ENCODE peak calls at places on chromosomes 2 and 18, in seven cellular contexts. N, M, W, B, I, T and H are unnamed samples.

GRCh38 chr2:12341919-12342318 is 374.8 kb upstream of the TRIB2 start:
- DNase-seq in W (no peak), N (peak), M (no peak), I (no peak), B (no peak), T (no peak), H (no peak)

GRCh38 chr2:199128476-199129214 is 329.1 kb downstream of the SATB2 start:
- DNase-seq in M (no peak), B (no peak), I (no peak), T (no peak), W (no peak), N (no peak), H (no peak)

GRCh38 chr2:222353998-222354397 is 55.2 kb upstream of the PAX3 start:
- DNase-seq in M (no peak), W (no peak), I (no peak), T (no peak), B (no peak), N (no peak), H (no peak)

GRCh38 chr18:58045265-58046086 is 1.4 kb downstream of the NEDD4L start:
- DNase-seq in W (peak), M (no peak), I (peak), T (peak), N (peak), B (no peak), H (no peak)

GRCh38 chr18:62384610-62385097 is 59.5 kb downstream of the TNFRSF11A start:
- DNase-seq in N (no peak), W (no peak), B (no peak), I (no peak), T (no peak), M (no peak), H (no peak)

GRCh38 chr2:59282374-59283057 is 1041.4 kb upstream of the FANCL start:
- DNase-seq in N (no peak), I (no peak), W (no peak), B (no peak), T (peak), M (no peak), H (no peak)

GRCh38 chr2:96102596-96103387 is 13.6 kb downstream of the ADRA2B start:
- DNase-seq in T (peak), N (no peak), B (no peak), W (no peak), I (no peak), M (no peak), H (no peak)

GRCh38 chr2:232890896-232891601 is 21.0 kb downstream of the SNORC start:
- DNase-seq in I (no peak), B (no peak), T (no peak), W (peak), N (peak), M (no peak), H (peak)

GRCh38 chr2:237497009-237497819 is 10.2 kb downstream of the MLPH start:
- DNase-seq in T (no peak), M (no peak), I (no peak), W (no peak), B (no peak), N (no peak), H (no peak)

GRCh38 chr2:236317938-236318396 is 53.8 kb upstream of the ASB18 start:
- DNase-seq in T (no peak), I (no peak), N (no peak), M (no peak), W (no peak), B (no peak), H (no peak)

GRCh38 chr2:218890369-218890768 is 9.7 kb downstream of the WNT10A start:
- DNase-seq in W (no peak), N (no peak), I (no peak), B (no peak), M (no peak), T (no peak), H (no peak)

GRCh38 chr2:210558708-210559107 is 2.3 kb downstream of the CPS1 start:
- DNase-seq in T (no peak), N (peak), I (no peak), M (no peak), B (no peak), W (no peak), H (no peak)

GRCh38 chr2:108320326-108320932 is 31.7 kb downstream of the SULT1C2 start:
- DNase-seq in W (no peak), N (no peak), M (no peak), B (no peak), I (no peak), T (no peak), H (no peak)

GRCh38 chr18:47986724-47987455 is 56.4 kb upstream of the SMAD2 start:
- DNase-seq in I (no peak), W (no peak), N (no peak), B (no peak), T (no peak), M (no peak), H (no peak)

GRCh38 chr2:73260338-73260984 is 23.8 kb downstream of the FBXO41 start:
- DNase-seq in I (peak), M (no peak), W (no peak), N (peak), B (no peak), T (peak), H (peak)

DNA sequence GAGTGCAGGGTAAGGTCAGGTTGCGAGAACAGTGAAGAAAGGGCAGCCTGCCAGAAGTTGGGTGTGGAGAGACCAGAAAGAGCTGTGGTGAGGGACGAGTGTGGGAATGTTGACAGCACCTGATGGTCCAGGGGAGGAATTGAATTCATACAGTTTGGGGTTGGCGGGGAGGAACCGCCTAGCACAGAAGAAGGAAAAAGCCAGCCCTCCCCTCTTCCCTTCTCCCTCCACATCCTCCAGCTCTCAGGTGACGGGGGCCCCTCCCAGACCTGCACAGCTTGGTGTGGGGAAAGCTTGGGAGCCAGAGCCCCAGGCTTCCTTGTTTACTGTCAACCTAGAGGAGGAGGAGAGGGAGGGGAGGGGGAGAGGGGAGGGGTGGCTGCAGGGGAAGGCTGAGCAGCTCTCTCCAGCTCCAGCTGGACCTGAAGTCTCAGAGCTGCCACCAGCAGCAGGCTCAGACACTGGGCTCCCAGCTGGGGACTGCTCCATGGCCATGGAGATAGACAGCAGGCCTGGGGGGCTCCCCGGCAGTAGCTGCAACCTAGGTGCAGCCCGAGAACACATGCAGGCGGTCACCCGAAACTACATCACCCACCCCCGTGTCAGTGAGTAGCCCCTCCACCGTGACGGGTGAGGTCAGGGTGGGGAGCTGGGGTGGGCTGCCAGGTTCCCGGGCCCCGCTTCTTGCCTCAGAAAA is at the start of gene ATP6V1B1:
- DNase-seq in N (no peak), M (no peak), W (no peak), B (no peak), I (peak), T (no peak), H (peak)
- TF ChIP-seq JUND in N (no peak), M (no peak), W (no peak), B (no peak), I (no peak), T (no peak), H (no peak)

GRCh38 chr18:29449424-29449823 is 1272.5 kb upstream of the CDH2 start:
- DNase-seq in B (no peak), N (no peak), I (no peak), M (no peak), T (no peak), W (no peak), H (no peak)
- TF ChIP-seq JUND in B (no peak), N (no peak), I (no peak), M (no peak), T (no peak), W (no peak), H (no peak)

GRCh38 chr2:196233033-196233807 is 61.8 kb upstream of the STK17B start:
- DNase-seq in T (no peak), W (peak), I (no peak), B (no peak), M (no peak), N (no peak), H (peak)
- TF ChIP-seq JUND in T (peak), W (peak), I (no peak), B (no peak), M (no peak), N (no peak), H (peak)

DNA sequence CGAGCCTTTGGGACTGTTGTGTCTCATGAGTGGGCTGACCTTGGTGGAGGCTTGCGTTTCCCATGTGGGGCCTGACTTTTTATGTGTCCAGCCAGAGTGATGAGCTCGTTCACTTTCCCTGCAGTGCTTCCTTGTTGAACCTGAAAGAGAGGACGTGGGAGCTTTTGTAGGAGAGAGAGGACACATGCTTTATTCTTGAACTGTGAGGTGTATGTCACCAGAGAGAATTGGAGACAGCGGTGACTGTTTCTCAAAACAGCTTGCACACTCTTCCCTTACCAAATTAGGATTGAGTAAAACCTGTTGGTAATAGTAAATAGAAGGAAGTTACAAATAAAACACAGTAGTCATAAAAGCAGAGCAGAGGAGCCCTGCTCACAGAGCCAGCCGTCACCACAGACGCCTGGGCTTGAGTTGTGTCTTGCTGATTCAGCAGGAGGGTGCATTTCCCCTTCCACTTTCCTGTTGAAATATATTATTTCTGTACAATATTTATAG is 60.7 kb downstream of the INPP4A start:
- DNase-seq in I (no peak), W (no peak), N (no peak), B (no peak), T (no peak), M (no peak), H (no peak)
- TF ChIP-seq JUND in I (no peak), W (no peak), N (no peak), B (no peak), T (no peak), M (no peak), H (no peak)

GRCh38 chr2:8009010-8009597 is 672.8 kb upstream of the ID2 start:
- DNase-seq in B (no peak), T (no peak), N (peak), I (no peak), W (no peak), M (no peak), H (no peak)
- TF ChIP-seq JUND in B (no peak), T (no peak), N (peak), I (no peak), W (no peak), M (no peak), H (no peak)

DNA sequence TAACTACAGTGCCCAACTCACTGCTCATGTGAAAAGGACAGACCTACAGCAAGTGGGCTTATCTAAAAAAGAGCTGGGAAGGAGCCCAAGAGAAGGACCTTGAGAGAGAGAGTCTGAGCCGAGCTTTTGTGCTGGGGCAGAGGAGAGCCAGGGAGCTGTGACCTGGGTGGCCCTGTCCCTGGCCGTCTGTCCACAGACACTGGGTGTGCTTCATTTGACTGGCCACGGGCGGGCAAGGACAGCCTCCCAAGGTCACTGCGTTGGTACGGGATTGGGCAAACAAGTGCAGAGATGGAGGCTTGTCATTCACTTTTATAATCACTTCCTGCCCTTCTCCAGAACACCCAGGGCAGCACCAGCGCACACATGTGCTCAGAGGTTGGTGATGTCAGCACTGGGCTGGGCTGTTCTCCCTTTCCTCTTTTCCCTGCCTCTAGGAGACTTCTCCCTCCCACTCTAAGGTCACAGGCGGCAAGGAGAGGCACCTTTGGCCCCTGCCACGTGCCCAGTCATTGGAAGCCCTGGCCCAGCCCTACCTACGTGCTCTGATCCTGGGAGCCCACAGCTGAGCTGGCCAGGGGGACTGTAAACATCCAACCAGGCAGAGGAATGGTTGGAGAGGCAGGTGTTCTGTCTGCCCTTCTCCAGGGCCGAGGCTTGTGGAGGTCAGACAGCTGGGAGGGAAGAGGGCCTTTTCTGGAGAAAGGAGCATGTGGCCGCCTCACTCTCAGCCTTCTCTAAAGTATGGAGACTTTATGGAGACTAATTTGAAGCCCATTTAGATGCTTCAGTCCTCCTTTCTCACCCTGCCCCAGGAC is 6.4 kb upstream of the PSD4 start:
- DNase-seq in I (peak), B (no peak), T (no peak), W (no peak), N (no peak), M (no peak), H (no peak)
- TF ChIP-seq JUND in I (peak), B (no peak), T (no peak), W (no peak), N (no peak), M (no peak), H (no peak)